ENCODE peak calls at places on chromosomes 12 and 14, in nine cellular contexts. Z is uterus; D is RWPE2; F is IMR-90; P is GM23338; A is OCI-LY7; Y is CD8-positive, alpha-beta T cell; X is left lung; N is pancreas. Q is an unnamed sample.

GRCh38 chr14:67461341-67461985 is 27.1 kb downstream of the TMEM229B start:
- DNase-seq in P (no peak), X (no peak), A (no peak), F (peak), N (no peak), Z (no peak), Y (no peak), D (no peak), Q (no peak)

GRCh38 chr12:113242018-113242418 is 20.8 kb downstream of the TPCN1 start:
- DNase-seq in A (no peak), P (no peak), F (no peak), X (no peak), Z (no peak), D (peak), N (peak), Y (no peak), Q (peak)

GRCh38 chr12:3225154-3225795 is 148.1 kb downstream of the TSPAN9 start:
- DNase-seq in X (peak), Z (no peak), A (no peak), Y (no peak), P (no peak), F (peak), N (no peak), D (peak), Q (peak)

GRCh38 chr14:103538291-103539055 is 9.5 kb downstream of the TRMT61A start:
- DNase-seq in F (no peak), X (peak), Y (no peak), P (no peak), Z (peak), N (no peak), A (no peak), D (no peak), Q (peak)

GRCh38 chr12:124786065-124786964 is 77.3 kb downstream of the SCARB1 start:
- DNase-seq in N (peak), Y (no peak), D (no peak), Z (peak), F (peak), X (no peak), P (peak), A (no peak), Q (peak)

GRCh38 chr12:60415361-60415760 is 819.5 kb downstream of the SLC16A7 start:
- DNase-seq in P (no peak), X (no peak), F (peak), A (no peak), Y (no peak), N (no peak), D (no peak), Z (no peak), Q (no peak)

GRCh38 chr14:102076793-102077759 is 9.8 kb downstream of the HSP90AA1 start:
- DNase-seq in X (no peak), A (no peak), Y (no peak), Z (no peak), F (no peak), N (no peak), D (no peak), P (no peak), Q (no peak)

GRCh38 chr12:125187148-125187733 is 122.0 kb downstream of the AACS start:
- DNase-seq in A (no peak), D (no peak), Y (no peak), P (peak), Z (no peak), X (no peak), N (no peak), F (no peak), Q (no peak)

GRCh38 chr12:63220921-63221320 is 69.9 kb upstream of the AVPR1A start:
- DNase-seq in X (no peak), A (no peak), Y (no peak), D (no peak), P (no peak), Z (no peak), N (no peak), F (no peak), Q (no peak)

GRCh38 chr12:57715786-57716185 is 21.9 kb downstream of the OS9 start:
- DNase-seq in D (no peak), A (no peak), X (no peak), P (no peak), Z (no peak), F (no peak), Y (no peak), N (no peak), Q (no peak)

GRCh38 chr14:75303415-75303814 is 24.8 kb downstream of the FOS start:
- DNase-seq in P (peak), Z (peak), Y (no peak), N (peak), A (peak), F (peak), D (no peak), X (no peak), Q (peak)

GRCh38 chr12:68886636-68887572 is 46.1 kb downstream of the CPM start:
- DNase-seq in D (no peak), P (no peak), F (no peak), Y (no peak), X (no peak), Z (no peak), N (no peak), A (no peak), Q (peak)

GRCh38 chr12:52528641-52529143 is 8.5 kb upstream of the KRT5 start:
- DNase-seq in F (no peak), X (no peak), Z (no peak), A (no peak), Y (no peak), P (no peak), N (peak), D (no peak), Q (no peak)

GRCh38 chr12:9944404-9944803 is 12.2 kb upstream of the CLEC2A start:
- DNase-seq in A (no peak), F (no peak), D (no peak), P (no peak), Z (no peak), X (no peak), N (no peak), Y (no peak), Q (no peak)

GRCh38 chr12:46743471-46743870 is 82.3 kb downstream of the SLC38A4 start:
- DNase-seq in X (no peak), Z (no peak), N (no peak), D (no peak), F (no peak), Y (no peak), P (no peak), A (no peak), Q (no peak)

GRCh38 chr12:30753233-30753632 is 1.5 kb downstream of the CAPRIN2 start:
- DNase-seq in P (peak), X (no peak), D (no peak), A (peak), Z (no peak), Y (no peak), N (no peak), F (peak), Q (peak)

GRCh38 chr12:99611117-99611516 is 36.4 kb upstream of the GARIN6 start:
- DNase-seq in A (no peak), N (no peak), Z (no peak), X (no peak), Y (no peak), P (peak), D (no peak), F (no peak), Q (no peak)

GRCh38 chr14:105051182-105052109 is 13.8 kb downstream of the GPR132 start:
- DNase-seq in A (no peak), Z (no peak), D (peak), P (no peak), Y (no peak), N (peak), X (peak), F (no peak), Q (no peak)

GRCh38 chr12:113348849-113349536 is 9.4 kb upstream of the PLBD2 start:
- DNase-seq in N (no peak), P (peak), D (no peak), F (no peak), Z (no peak), A (no peak), X (no peak), Y (no peak), Q (no peak)

DNA sequence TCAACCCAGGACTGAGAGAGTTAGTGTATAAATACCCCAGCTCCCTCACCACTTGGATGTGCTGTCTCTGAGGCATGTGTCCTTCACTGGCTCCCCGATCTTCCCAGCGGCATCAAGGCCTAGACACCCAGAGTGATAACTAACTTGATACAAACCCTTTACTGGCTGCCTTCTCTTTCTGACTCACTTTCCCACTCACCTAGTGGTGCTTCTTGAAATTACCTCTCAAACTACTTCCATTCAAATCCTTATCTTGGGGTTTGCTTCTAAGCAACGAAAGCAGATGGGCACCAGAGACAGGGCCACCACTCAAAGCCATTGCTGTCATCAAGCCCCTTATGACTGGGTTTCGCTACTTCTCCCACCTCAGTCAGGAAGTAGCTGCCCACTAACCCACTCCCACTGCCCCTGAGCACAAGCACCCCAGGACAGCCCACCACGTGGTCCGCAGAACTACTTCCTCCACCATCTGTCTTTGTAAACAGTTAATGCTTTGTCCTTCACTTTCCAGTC is 17.2 kb downstream of the ZFP36L1 start:
- DNase-seq in P (peak), Z (no peak), D (no peak), A (no peak), X (no peak), F (no peak), N (no peak), Y (no peak), Q (no peak)
- TF ChIP-seq CTCF in P (peak), Z (no peak), D (no peak), A (peak), X (no peak), F (no peak), N (no peak), Y (no peak), Q (peak)

DNA sequence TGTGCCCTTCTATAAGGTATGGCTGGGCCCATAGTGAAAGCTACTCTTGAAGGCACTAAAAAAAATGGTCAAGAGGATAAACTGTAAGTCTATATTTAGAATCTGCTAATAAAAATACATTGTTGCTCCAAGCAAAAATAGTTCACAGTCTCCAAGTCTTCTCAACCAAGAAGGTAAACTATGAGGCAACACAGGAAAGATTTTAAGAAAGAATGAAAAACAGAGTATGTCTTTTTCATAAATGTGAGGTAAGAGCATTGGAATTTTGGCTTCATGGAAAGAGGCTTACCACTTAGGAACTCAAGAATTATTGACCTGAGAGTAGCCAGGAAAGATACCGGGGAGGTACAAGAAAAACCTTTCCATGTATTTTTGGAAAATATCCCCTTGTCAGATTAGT is 238.2 kb downstream of the FOXN3 start:
- DNase-seq in F (peak), A (no peak), P (no peak), X (no peak), Y (no peak), D (no peak), N (no peak), Z (no peak), Q (no peak)
- H3K27ac ChIP-seq in F (no peak), A (no peak), P (peak), X (no peak), Y (no peak), D (no peak), N (no peak), Z (no peak), Q (no peak)

DNA sequence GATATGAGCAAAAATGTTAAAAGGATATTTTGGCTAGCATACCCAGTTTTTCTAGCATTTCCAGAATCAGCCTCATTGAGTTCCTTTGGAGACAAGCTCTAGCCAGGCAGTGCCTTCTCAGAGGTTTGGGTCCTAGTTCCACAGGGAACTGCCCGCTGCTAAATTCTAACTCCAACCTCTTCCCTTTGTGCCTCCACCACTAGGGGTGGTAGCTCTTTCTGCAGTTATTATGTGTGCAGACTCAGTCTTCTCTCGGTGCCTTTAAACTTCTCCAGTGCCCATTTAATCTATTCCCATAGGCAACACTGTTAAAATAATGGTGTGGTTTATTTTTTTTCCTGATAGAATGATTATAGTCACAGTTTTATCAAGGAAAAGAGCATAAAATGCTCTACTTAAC is 21.5 kb upstream of the SLC25A3 start:
- DNase-seq in P (peak), X (no peak), D (no peak), Z (no peak), F (no peak), N (no peak), Y (no peak), A (peak), Q (no peak)
- TF ChIP-seq CTCF in P (peak), X (no peak), D (peak), Z (no peak), F (peak), N (no peak), Y (no peak), A (peak), Q (peak)

GRCh38 chr14:73227812-73228781 is 9.2 kb upstream of the PAPLN start:
- DNase-seq in N (peak), D (no peak), P (peak), X (no peak), A (no peak), Y (no peak), F (peak), Z (peak), Q (no peak)
- H3K27ac ChIP-seq in N (no peak), D (peak), P (peak), X (peak), A (no peak), Y (no peak), F (peak), Z (peak), Q (no peak)

GRCh38 chr12:47868552-47869031 is 36.2 kb downstream of the VDR start:
- DNase-seq in N (no peak), A (peak), X (no peak), F (no peak), P (no peak), Y (no peak), Z (no peak), D (no peak), Q (no peak)

GRCh38 chr12:47874316-47874715 is 30.5 kb downstream of the VDR start:
- DNase-seq in N (no peak), Z (no peak), Y (no peak), F (no peak), X (no peak), A (no peak), D (no peak), P (no peak), Q (no peak)

GRCh38 chr12:47867496-47867941 is 37.3 kb downstream of the VDR start:
- DNase-seq in N (no peak), A (no peak), X (no peak), Z (no peak), F (peak), D (no peak), Y (no peak), P (no peak), Q (no peak)

GRCh38 chr12:47868041-47868440 is 36.8 kb downstream of the VDR start:
- DNase-seq in Y (no peak), X (no peak), A (no peak), F (no peak), P (no peak), Z (no peak), N (no peak), D (no peak), Q (no peak)

DNA sequence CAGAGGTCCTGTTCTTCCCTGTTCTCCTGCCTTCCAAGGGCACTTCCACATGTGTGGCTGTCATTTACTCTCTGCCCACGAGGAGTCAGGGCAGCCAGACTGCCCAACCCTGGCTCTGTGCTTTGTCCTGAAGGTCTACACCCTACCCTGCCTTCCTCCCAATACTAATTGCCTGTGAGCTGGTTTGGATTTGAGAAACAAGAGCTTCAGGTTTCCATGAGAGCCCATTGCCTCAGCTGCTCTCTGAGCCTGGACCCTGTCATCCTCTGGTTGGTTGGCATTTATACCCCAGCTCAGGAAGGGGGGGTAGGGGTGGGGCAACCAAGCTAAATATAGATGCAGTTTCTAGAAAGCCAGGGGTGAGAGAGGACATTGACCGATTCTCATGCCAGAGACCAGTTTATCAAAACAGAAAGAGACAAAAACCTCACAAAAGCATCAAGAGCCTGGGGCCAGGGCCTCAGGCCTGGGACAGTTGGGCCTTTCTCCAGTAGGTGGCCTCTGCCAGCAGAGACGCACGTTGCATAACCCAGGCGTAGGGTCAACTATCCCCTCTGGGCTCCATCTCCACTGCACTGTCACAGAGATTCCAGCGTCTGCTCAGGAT is 34.5 kb downstream of the VDR start:
- DNase-seq in N (peak), F (no peak), D (no peak), Z (peak), P (peak), Y (no peak), A (peak), X (no peak), Q (peak)
- TF ChIP-seq CTCF in N (no peak), F (peak), D (peak), Z (no peak), P (peak), Y (no peak), A (peak), X (peak), Q (peak)

GRCh38 chr12:67647251-67647546 is 1.3 kb upstream of the DYRK2 start:
- DNase-seq in Y (no peak), A (no peak), P (peak), F (no peak), N (no peak), Z (no peak), D (no peak), X (no peak), Q (no peak)
- H3K27ac ChIP-seq in Y (peak), A (no peak), P (no peak), F (no peak), N (peak), Z (peak), D (no peak), X (peak), Q (no peak)

GRCh38 chr14:56962431-56962830 is 152.2 kb upstream of the OTX2 start:
- DNase-seq in X (no peak), A (no peak), P (no peak), F (no peak), Z (no peak), Y (no peak), N (no peak), D (no peak), Q (no peak)
- TF ChIP-seq CTCF in X (no peak), A (no peak), P (no peak), F (no peak), Z (no peak), Y (no peak), N (no peak), D (no peak), Q (no peak)